ENCODE peak calls at places on chromosome 12, in six cellular contexts. W is A549, M is K562, R is HepG2, I is endothelial cell of umbilical vein, J is GM12878. G is an unnamed sample.

GRCh38 chr12:123971770-123972447 is 722 bp downstream of the CCDC92 start:
- DNase-seq in I (no peak), M (peak), J (no peak), R (peak), W (peak), G (peak)

GRCh38 chr12:6311822-6312528 is 1.5 kb downstream of the PLEKHG6 start:
- DNase-seq in J (no peak), I (no peak), W (no peak), M (no peak), R (no peak), G (no peak)

GRCh38 chr12:1873531-1874149 is 44.8 kb downstream of the CACNA2D4 start:
- DNase-seq in R (no peak), M (no peak), I (no peak), W (no peak), J (no peak), G (no peak)

GRCh38 chr12:13376627-13377373 is 180.3 kb downstream of the EMP1 start:
- DNase-seq in I (no peak), J (no peak), R (no peak), W (no peak), M (no peak), G (peak)

GRCh38 chr12:104866286-104866685 is 91.8 kb downstream of the SLC41A2 start:
- DNase-seq in M (no peak), J (no peak), W (no peak), R (no peak), I (peak), G (no peak)

GRCh38 chr12:52413787-52414345 is 7.7 kb upstream of the KRT82 start:
- DNase-seq in J (no peak), M (no peak), R (no peak), I (no peak), W (no peak), G (no peak)

GRCh38 chr12:49618576-49618975 is 4.8 kb upstream of the PRPF40B start:
- DNase-seq in J (no peak), W (no peak), I (no peak), M (no peak), R (no peak), G (no peak)

GRCh38 chr12:119659289-119659897 is 8.5 kb upstream of the PRKAB1 start:
- DNase-seq in R (peak), I (peak), M (peak), W (peak), J (no peak), G (peak)

GRCh38 chr12:100077367-100077766 is 65.3 kb downstream of the BLTP3B start:
- DNase-seq in M (no peak), R (peak), W (no peak), I (no peak), J (no peak), G (peak)

GRCh38 chr12:23906329-23906728 is 43.1 kb downstream of the SOX5 start:
- DNase-seq in I (no peak), J (no peak), R (peak), M (no peak), W (no peak), G (no peak)

GRCh38 chr12:45670339-45671065 is 59.0 kb upstream of the ARID2 start:
- DNase-seq in M (no peak), J (peak), W (no peak), R (no peak), I (no peak), G (peak)

GRCh38 chr12:89951694-89952060 is 243.0 kb upstream of the ATP2B1 start:
- DNase-seq in I (no peak), W (no peak), R (no peak), M (no peak), J (no peak), G (no peak)

GRCh38 chr12:28089363-28089762 is 100.9 kb upstream of the CCDC91 start:
- DNase-seq in J (no peak), M (peak), W (no peak), R (no peak), I (peak), G (peak)

GRCh38 chr12:129659927-129660326 is 243.9 kb downstream of the TMEM132D start:
- DNase-seq in J (no peak), M (peak), W (no peak), I (no peak), R (no peak), G (no peak)

GRCh38 chr12:119772431-119772830 is 104.5 kb downstream of the PRKAB1 start:
- DNase-seq in R (no peak), J (no peak), M (no peak), W (no peak), I (no peak), G (no peak)

GRCh38 chr12:68240079-68240478 is 13.3 kb downstream of the IL22 start:
- DNase-seq in M (peak), J (no peak), I (peak), R (no peak), W (no peak), G (peak)

GRCh38 chr12:122891661-122892525 is 4.0 kb downstream of the VPS37B start:
- DNase-seq in R (no peak), M (peak), J (no peak), I (peak), W (no peak), G (peak)

GRCh38 chr12:6767592-6768384 is 1.6 kb downstream of the PTMS start:
- DNase-seq in W (no peak), M (no peak), I (peak), J (no peak), R (peak), G (no peak)

GRCh38 chr12:128820723-128821432 is 2.9 kb downstream of the SLC15A4 start:
- DNase-seq in I (no peak), J (no peak), W (no peak), R (no peak), M (no peak), G (peak)

GRCh38 chr12:97862072-97862471 is 399.5 kb downstream of the RMST start:
- DNase-seq in I (no peak), J (no peak), W (no peak), M (no peak), R (no peak), G (no peak)

GRCh38 chr12:1197264-1198018 is 206.4 kb downstream of the ERC1 start:
- DNase-seq in W (no peak), R (no peak), M (no peak), I (no peak), J (no peak), G (no peak)

GRCh38 chr12:8637666-8638065 is 25.0 kb downstream of the MFAP5 start:
- DNase-seq in R (no peak), W (no peak), I (no peak), J (no peak), M (no peak), G (no peak)

GRCh38 chr12:9040484-9041186 is 51.3 kb downstream of the KLRG1 start:
- DNase-seq in R (no peak), M (no peak), I (no peak), W (no peak), J (no peak), G (no peak)

GRCh38 chr12:26117321-26117720 is 7.5 kb downstream of the BHLHE41 start:
- DNase-seq in W (no peak), I (no peak), R (no peak), M (no peak), J (no peak), G (no peak)

GRCh38 chr12:118102070-118102469 is 1.7 kb downstream of the VSIG10 start:
- DNase-seq in R (peak), M (no peak), W (peak), J (no peak), I (no peak), G (no peak)

GRCh38 chr12:113195598-113195997 is 10.1 kb downstream of the RITA1 start:
- DNase-seq in I (no peak), M (no peak), J (no peak), W (no peak), R (no peak), G (no peak)
- TF ChIP-seq MYC in I (no peak), M (no peak), J (no peak), W (no peak), R (no peak), G (no peak)

GRCh38 chr12:121139301-121139700 is 6.6 kb downstream of the P2RX7 start:
- DNase-seq in W (no peak), M (no peak), R (no peak), I (no peak), J (no peak), G (no peak)
- TF ChIP-seq MYC in W (no peak), M (no peak), R (no peak), I (no peak), J (no peak), G (no peak)

DNA sequence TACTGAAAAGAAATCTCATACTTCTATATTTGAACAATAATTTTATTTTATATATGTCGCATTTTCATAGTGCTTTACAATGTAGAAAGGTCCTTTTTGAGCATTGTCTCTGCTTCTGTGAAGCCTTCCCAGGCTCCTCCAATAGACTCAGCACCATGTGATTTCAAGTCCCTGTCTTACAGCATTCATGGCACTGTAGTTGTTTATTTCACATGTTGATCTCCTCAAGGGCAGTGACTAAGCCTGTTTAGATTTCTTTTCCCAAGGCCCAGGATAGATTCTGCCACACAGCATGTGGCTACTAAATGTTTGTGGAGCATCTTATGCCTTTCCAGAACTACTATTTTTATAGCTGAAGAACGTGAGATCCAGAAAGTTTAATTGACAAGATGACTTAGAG is 391.7 kb downstream of the TMEM117 start:
- DNase-seq in I (no peak), M (no peak), W (no peak), R (no peak), J (no peak), G (no peak)
- TF ChIP-seq MYC in I (no peak), M (no peak), W (no peak), R (no peak), J (no peak), G (no peak)

GRCh38 chr12:110074089-110074488 is 25.8 kb upstream of the C12orf76 start:
- DNase-seq in M (no peak), W (no peak), R (no peak), I (no peak), J (no peak), G (no peak)

GRCh38 chr12:110071504-110071903 is 23.2 kb upstream of the C12orf76 start:
- DNase-seq in J (no peak), I (no peak), M (no peak), W (no peak), R (no peak), G (no peak)

GRCh38 chr12:110075880-110076279 is 27.6 kb upstream of the C12orf76 start:
- DNase-seq in R (no peak), W (no peak), I (no peak), M (no peak), J (no peak), G (no peak)

GRCh38 chr12:110071967-110072366 is 23.6 kb upstream of the C12orf76 start:
- DNase-seq in I (no peak), J (no peak), W (no peak), R (no peak), M (no peak), G (no peak)

DNA sequence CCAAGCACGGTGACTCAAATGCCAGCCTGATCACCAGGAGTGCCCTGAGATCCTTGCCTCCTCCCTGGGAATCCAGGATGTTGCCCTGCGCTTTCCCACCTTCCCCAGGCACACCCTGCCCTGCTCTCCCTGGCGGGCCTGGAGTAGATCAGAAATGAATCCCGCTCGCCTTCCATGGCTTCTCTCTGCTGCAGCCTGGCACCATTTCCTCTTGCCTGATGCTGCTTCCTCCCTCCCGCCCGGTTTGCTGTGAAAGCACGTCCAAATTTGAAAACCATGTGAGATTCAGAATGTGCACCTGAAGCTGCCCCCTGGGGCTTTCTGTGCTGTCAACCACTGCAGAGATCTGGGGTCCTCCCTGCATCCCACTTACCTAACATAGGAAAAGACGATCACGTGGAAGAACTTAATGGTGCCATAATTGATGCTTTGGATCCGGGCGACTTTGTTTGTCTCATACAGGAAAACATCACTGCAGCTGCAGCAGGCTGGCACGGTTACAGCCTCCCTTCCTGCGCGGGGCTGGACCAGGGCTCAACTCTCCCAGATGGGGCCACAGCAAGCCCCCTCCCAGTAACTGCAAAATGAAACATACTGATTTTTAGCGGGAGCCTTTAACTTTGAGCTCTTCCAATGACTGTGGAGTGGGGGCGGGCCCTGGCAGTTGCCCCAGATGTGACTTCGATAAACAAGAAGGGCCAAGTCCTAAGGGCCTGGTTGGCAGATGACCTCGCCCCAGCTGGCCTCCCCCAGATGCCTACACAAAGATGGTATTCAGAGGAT is 24.9 kb upstream of the C12orf76 start:
- DNase-seq in J (no peak), W (no peak), R (no peak), M (no peak), I (peak), G (no peak)
- TF ChIP-seq MYC in J (no peak), W (no peak), R (no peak), M (no peak), I (no peak), G (no peak)

GRCh38 chr12:93772003-93772402 is 94.8 kb downstream of the CRADD start:
- DNase-seq in R (no peak), J (no peak), I (no peak), W (no peak), M (no peak), G (no peak)
- TF ChIP-seq MYC in R (no peak), J (no peak), I (no peak), W (no peak), M (no peak), G (no peak)

GRCh38 chr12:11923067-11923466 is 147.7 kb upstream of the BCL2L14 start:
- DNase-seq in W (no peak), M (no peak), I (no peak), R (no peak), J (no peak), G (no peak)
- TF ChIP-seq MYC in W (no peak), M (no peak), I (no peak), R (no peak), J (no peak), G (no peak)

DNA sequence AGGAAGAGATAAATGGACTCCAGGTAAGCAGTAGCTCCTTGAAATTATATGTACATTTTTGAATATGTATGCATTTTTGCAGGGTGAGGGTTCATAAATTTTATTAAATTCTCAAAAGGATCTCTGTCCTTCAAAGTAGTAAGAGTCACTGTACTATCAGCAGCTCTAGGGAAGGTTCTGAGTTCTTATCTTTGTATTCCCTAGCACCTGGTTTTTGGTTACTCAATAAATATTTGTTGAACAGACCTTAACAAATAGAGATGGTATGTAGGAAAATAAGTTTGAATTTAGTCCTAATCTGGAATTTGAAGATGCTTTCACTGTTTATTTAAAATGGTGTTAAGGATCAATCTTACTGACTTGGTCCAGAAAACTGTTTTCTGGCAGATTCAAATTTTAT is 18.3 kb downstream of the LEMD3 start:
- DNase-seq in R (no peak), M (no peak), I (no peak), W (no peak), J (no peak), G (no peak)
- TF ChIP-seq MYC in R (no peak), M (no peak), I (no peak), W (no peak), J (no peak), G (no peak)

DNA sequence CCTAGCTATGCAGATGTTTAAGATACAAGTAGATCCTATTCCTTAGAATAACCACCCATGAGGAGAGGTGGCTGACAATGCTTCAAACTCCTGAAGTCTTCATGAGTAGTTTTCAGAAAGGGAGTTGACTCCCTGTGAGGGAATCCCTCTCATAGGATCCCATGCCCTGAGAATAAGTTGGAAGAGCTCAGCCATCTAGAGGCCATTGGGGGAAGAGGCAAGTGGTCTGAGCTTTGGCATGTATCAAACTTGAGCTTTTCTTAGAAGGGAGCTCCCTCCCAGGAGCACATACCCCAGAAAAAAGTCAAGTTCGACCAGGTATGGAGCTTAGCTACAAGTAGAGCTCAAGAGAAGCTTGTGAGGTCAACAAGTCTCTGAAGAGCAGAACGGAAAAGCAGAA is 165.7 kb upstream of the RBM19 start:
- DNase-seq in R (no peak), M (no peak), I (no peak), J (no peak), W (no peak), G (peak)
- TF ChIP-seq MYC in R (no peak), M (no peak), I (no peak), J (no peak), W (no peak), G (no peak)

GRCh38 chr12:4111010-4111409 is 162.6 kb upstream of the CCND2 start:
- DNase-seq in W (no peak), I (no peak), M (no peak), J (no peak), R (no peak), G (no peak)

GRCh38 chr12:4115570-4115969 is 158.0 kb upstream of the CCND2 start:
- DNase-seq in W (no peak), J (no peak), I (no peak), R (no peak), M (no peak), G (no peak)

GRCh38 chr12:4112290-4112689 is 161.3 kb upstream of the CCND2 start:
- DNase-seq in W (no peak), J (peak), I (no peak), R (no peak), M (no peak), G (no peak)

GRCh38 chr12:4114986-4115385 is 158.6 kb upstream of the CCND2 start:
- DNase-seq in W (no peak), J (no peak), M (no peak), I (no peak), R (no peak), G (no peak)

GRCh38 chr12:4112734-4113396 is 160.7 kb upstream of the CCND2 start:
- DNase-seq in J (no peak), W (no peak), M (no peak), R (no peak), I (no peak), G (no peak)
- TF ChIP-seq MYC in J (no peak), W (no peak), M (no peak), R (no peak), I (no peak), G (no peak)

GRCh38 chr12:91109148-91109564 is 2.1 kb downstream of the LUM start:
- DNase-seq in I (peak), R (peak), W (no peak), J (peak), M (peak), G (peak)
- TF ChIP-seq MYC in I (no peak), R (no peak), W (no peak), J (no peak), M (no peak), G (no peak)